ENCODE peak calls at places on chromosomes 3 and 15, in four cellular contexts. M is fibroblast of lung, S is A549, N is GM23248. I is an unnamed sample.

GRCh38 chr3:156151824-156152428 is 31.5 kb downstream of the KCNAB1 start:
- DNase-seq in M (peak), S (peak), N (peak), I (peak)

GRCh38 chr3:851098-851790 is 241.6 kb upstream of the CNTN6 start:
- DNase-seq in M (no peak), S (no peak), N (no peak), I (no peak)

GRCh38 chr3:116020495-116020894 is 397.2 kb downstream of the GAP43 start:
- DNase-seq in M (no peak), S (no peak), N (peak), I (no peak)

GRCh38 chr3:45124379-45124778 is 21.8 kb downstream of the CDCP1 start:
- DNase-seq in M (peak), S (peak), N (peak), I (no peak)

GRCh38 chr3:133988631-133989161 is 41.0 kb downstream of the SLCO2A1 start:
- DNase-seq in M (no peak), S (no peak), N (no peak), I (no peak)

GRCh38 chr15:95286911-95287769 is 1043.4 kb upstream of the NR2F2 start:
- DNase-seq in M (peak), S (no peak), N (no peak), I (no peak)

GRCh38 chr3:45782381-45782780 is 14.0 kb downstream of the SLC6A20 start:
- DNase-seq in M (no peak), S (no peak), N (no peak), I (no peak)

GRCh38 chr15:65133550-65134200 is at the start of gene PDCD7:
- DNase-seq in M (peak), S (peak), N (peak), I (peak)

GRCh38 chr3:111588527-111588926 is 6.6 kb downstream of the ZBED2 start:
- DNase-seq in M (no peak), S (no peak), N (peak), I (no peak)

GRCh38 chr15:59366368-59367021 is 6.2 kb downstream of the MYO1E start:
- DNase-seq in M (no peak), S (peak), N (peak), I (no peak)

GRCh38 chr3:13887746-13888300 is 8.0 kb upstream of the WNT7A start:
- DNase-seq in M (no peak), S (no peak), N (no peak), I (no peak)

GRCh38 chr3:16103472-16103871 is 71.0 kb upstream of the GALNT15 start:
- DNase-seq in M (peak), S (no peak), N (peak), I (no peak)

GRCh38 chr3:188052229-188052965 is 101.6 kb upstream of the LPP start:
- DNase-seq in M (peak), S (no peak), N (no peak), I (no peak)

GRCh38 chr3:157347577-157348303 is 88.9 kb upstream of the PTX3 start:
- DNase-seq in M (no peak), S (no peak), N (no peak), I (no peak)

GRCh38 chr3:73745429-73746247 is 120.9 kb upstream of the PDZRN3 start:
- DNase-seq in M (peak), S (no peak), N (peak), I (no peak)

GRCh38 chr3:127786358-127787070 is 35.8 kb downstream of the MGLL start:
- DNase-seq in M (peak), S (no peak), N (peak), I (peak)

GRCh38 chr3:24829011-24829581 is 334.4 kb upstream of the THRB start:
- DNase-seq in M (no peak), S (peak), N (peak), I (peak)

GRCh38 chr3:165805834-165806561 is 31.2 kb downstream of the BCHE start:
- DNase-seq in M (peak), S (peak), N (no peak), I (no peak)

GRCh38 chr3:152105446-152105845 is 163.3 kb upstream of the MBNL1 start:
- DNase-seq in M (no peak), S (no peak), N (no peak), I (no peak)

GRCh38 chr3:101813817-101814440 is 34.9 kb downstream of the NXPE3 start:
- DNase-seq in M (peak), S (peak), N (peak), I (no peak)

GRCh38 chr15:84863480-84864428 is 20.7 kb upstream of the SLC28A1 start:
- DNase-seq in M (peak), S (peak), N (peak), I (no peak)

GRCh38 chr3:189947948-189948723 is 172.6 kb downstream of the P3H2 start:
- DNase-seq in M (peak), S (peak), N (peak), I (no peak)

GRCh38 chr15:69974321-69974720 is 123.4 kb downstream of the TLE3 start:
- DNase-seq in M (no peak), S (no peak), N (no peak), I (no peak)

GRCh38 chr15:90231028-90232017 is 2.4 kb downstream of the CIB1 start:
- DNase-seq in M (peak), S (no peak), N (no peak), I (peak)

GRCh38 chr15:70269991-70270751 is 172.5 kb upstream of the TLE3 start:
- DNase-seq in M (no peak), S (no peak), N (no peak), I (no peak)

GRCh38 chr3:171821778-171822358 is 11.6 kb upstream of the PLD1 start:
- DNase-seq in M (no peak), S (no peak), N (no peak), I (no peak)

GRCh38 chr3:152301745-152302181 is 33.0 kb downstream of the MBNL1 start:
- DNase-seq in M (no peak), S (no peak), N (peak), I (no peak)

GRCh38 chr15:34437687-34438086 is at the start of gene GOLGA8A:
- DNase-seq in M (peak), S (no peak), N (peak), I (peak)

GRCh38 chr3:143849854-143850549 is 1.7 kb upstream of the SLC9A9 start:
- DNase-seq in M (peak), S (no peak), N (peak), I (no peak)

GRCh38 chr3:149160754-149161289 is 31.4 kb downstream of the HPS3 start:
- DNase-seq in M (no peak), S (no peak), N (no peak), I (no peak)

GRCh38 chr3:56919797-56920195 is 118.0 kb upstream of the ARHGEF3 start:
- DNase-seq in M (no peak), S (no peak), N (no peak), I (no peak)

GRCh38 chr3:167148121-167148520 is 232.0 kb downstream of the ZBBX start:
- DNase-seq in M (no peak), S (no peak), N (no peak), I (no peak)

GRCh38 chr3:121436641-121437040 is 109.1 kb downstream of the POLQ start:
- DNase-seq in M (peak), S (no peak), N (no peak), I (no peak)

GRCh38 chr3:16444344-16444743 is 69.2 kb downstream of the RFTN1 start:
- DNase-seq in M (no peak), S (no peak), N (no peak), I (no peak)

GRCh38 chr15:41557673-41558399 is 1.2 kb upstream of the TYRO3 start:
- DNase-seq in M (peak), S (peak), N (peak), I (peak)
- H3K4me3 ChIP-seq in M (peak), S (peak), N (peak), I (no peak)

GRCh38 chr3:37218206-37218605 is 43.8 kb upstream of the LRRFIP2 start:
- DNase-seq in M (no peak), S (no peak), N (no peak), I (no peak)

GRCh38 chr3:37214076-37214475 is 39.7 kb upstream of the LRRFIP2 start:
- DNase-seq in M (no peak), S (no peak), N (no peak), I (no peak)

GRCh38 chr3:37217098-37217849 is 42.9 kb upstream of the LRRFIP2 start:
- DNase-seq in M (no peak), S (no peak), N (no peak), I (no peak)

GRCh38 chr3:37221407-37221806 is 47.0 kb upstream of the LRRFIP2 start:
- DNase-seq in M (peak), S (peak), N (peak), I (no peak)

DNA sequence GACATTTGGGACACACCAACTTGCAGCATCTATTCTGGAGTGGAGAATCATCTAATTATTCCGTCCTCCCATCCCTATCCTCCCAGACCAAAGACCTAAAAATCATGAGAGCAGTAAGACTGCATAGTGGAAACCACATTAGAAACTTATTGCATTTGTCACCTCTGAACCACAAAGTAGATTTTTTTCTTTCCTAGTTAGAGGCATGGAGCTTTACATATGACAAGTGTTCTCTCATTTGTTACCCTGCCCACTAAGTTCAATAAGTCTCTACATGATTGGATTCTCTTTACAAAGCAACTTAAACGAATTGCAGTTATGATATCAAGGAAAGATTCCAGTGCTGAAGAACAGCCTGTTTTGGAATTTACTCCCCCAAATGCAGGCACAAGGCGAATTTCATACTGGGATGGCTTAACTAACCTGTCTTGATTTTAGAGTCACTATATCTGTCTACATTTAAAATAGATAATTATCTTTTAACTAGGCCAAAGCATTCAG is 42.3 kb upstream of the LRRFIP2 start:
- DNase-seq in M (no peak), S (no peak), N (no peak), I (no peak)
- H3K4me3 ChIP-seq in M (no peak), S (no peak), N (no peak), I (no peak)

GRCh38 chr3:4497005-4497692 is 4.0 kb downstream of the ITPR1 start:
- DNase-seq in M (no peak), S (no peak), N (no peak), I (no peak)
- H3K4me3 ChIP-seq in M (no peak), S (no peak), N (no peak), I (no peak)

GRCh38 chr3:59985643-59986200 is 935.9 kb upstream of the CFAP20DC start:
- DNase-seq in M (no peak), S (no peak), N (no peak), I (no peak)
- H3K4me3 ChIP-seq in M (no peak), S (no peak), N (no peak), I (no peak)

GRCh38 chr3:51706788-51707731 is at the start of gene GRM2:
- DNase-seq in M (peak), S (no peak), N (peak), I (peak)
- H3K4me3 ChIP-seq in M (peak), S (no peak), N (peak), I (no peak)

DNA sequence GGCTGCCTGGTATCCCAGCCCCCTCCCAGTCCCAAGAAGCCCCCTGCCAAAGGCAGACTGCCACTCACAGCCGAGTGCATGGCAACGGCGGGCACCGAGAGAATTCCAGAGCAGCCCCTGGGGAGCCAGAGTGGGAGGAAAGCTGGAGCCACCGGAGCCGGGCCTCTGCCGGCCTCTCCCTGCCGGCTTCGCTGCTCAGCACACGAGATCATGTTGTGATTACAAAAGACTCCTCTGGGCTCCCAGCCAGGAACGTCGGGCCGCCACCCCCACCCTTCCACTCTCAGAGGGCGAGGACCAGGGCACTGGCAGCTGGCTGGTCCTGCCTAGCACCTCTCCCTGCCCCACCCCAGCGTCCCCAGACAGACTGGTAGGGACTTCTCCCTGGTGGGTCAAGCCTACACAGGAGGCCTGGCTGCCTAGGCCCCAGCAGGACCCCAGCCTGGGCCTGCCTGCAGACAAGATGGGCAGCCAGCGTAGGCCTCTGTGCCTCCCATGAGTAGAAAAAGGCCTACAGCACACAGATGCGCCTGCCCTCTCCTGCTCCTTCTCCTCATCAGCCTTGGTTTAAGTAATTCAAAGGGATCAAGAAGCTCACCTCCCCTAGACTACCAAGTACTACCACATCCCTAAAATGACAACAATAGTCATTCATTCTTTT is at the start of gene CCDC9B:
- DNase-seq in M (peak), S (peak), N (peak), I (peak)
- H3K4me3 ChIP-seq in M (peak), S (peak), N (peak), I (peak)

DNA sequence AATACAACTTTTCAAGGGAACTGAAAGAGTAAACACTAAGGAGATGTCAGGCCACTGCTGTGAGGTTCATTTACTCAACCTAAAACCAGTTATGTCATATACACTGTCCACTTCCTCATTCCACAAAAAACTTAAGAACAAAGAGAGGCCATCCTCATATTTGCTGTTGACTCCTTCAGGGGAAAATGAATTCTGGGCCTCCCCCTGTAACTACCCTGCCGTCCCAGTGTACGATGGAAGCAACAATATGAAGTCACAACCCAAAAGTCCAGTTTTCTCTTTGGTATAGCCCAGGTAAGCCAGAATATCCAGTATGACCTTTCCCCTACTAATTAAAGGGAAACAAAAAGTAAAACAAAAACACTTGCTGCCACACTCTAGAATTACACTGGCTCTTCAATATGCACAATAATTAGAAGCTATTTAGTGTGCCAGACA is 16.2 kb downstream of the CEP152 start:
- DNase-seq in M (no peak), S (peak), N (peak), I (no peak)
- H3K4me3 ChIP-seq in M (no peak), S (no peak), N (no peak), I (no peak)